ENCODE peak calls at places on chromosomes 6 and 20, in nine cellular contexts. V is GM12878, R is GM12892, T is suprapubic skin, E is GM12891, A is upper lobe of left lung, S is HepG2, U is stomach, X is sigmoid colon. D is an unnamed sample.

GRCh38 chr20:43748274-43748673 is 21.5 kb upstream of the GTSF1L start:
- DNase-seq in V (no peak), R (no peak), T (no peak), E (no peak), A (no peak), S (no peak), U (no peak), X (no peak), D (no peak)

GRCh38 chr6:103707596-103708325 is 1152.0 kb downstream of the HACE1 start:
- DNase-seq in V (no peak), R (no peak), T (no peak), E (no peak), A (no peak), S (no peak), U (no peak), X (no peak), D (no peak)

GRCh38 chr20:33437141-33437911 is 6.2 kb downstream of the SNTA1 start:
- DNase-seq in V (no peak), R (no peak), T (no peak), E (no peak), A (no peak), S (no peak), U (no peak), X (no peak), D (no peak)

GRCh38 chr6:93964296-93964695 is 544.9 kb upstream of the EPHA7 start:
- DNase-seq in V (no peak), R (no peak), T (no peak), E (no peak), A (no peak), S (no peak), U (no peak), X (no peak), D (no peak)

GRCh38 chr20:32780749-32781402 is 18.7 kb downstream of the DNMT3B start:
- DNase-seq in V (no peak), R (no peak), T (no peak), E (no peak), A (no peak), S (no peak), U (no peak), X (no peak), D (no peak)

GRCh38 chr6:144286503-144287393 is 1.6 kb downstream of the UTRN start:
- DNase-seq in V (no peak), R (no peak), T (peak), E (no peak), A (peak), S (peak), U (peak), X (peak), D (peak)

GRCh38 chr20:35974256-35974655 is 5.9 kb downstream of the CNBD2 start:
- DNase-seq in V (no peak), R (no peak), T (no peak), E (no peak), A (no peak), S (no peak), U (no peak), X (no peak), D (no peak)

GRCh38 chr20:10715035-10715434 is 41.2 kb upstream of the JAG1 start:
- DNase-seq in V (no peak), R (no peak), T (no peak), E (no peak), A (no peak), S (peak), U (no peak), X (no peak), D (no peak)

GRCh38 chr6:50791900-50792508 is 26.7 kb upstream of the TFAP2B start:
- DNase-seq in V (no peak), R (no peak), T (no peak), E (no peak), A (no peak), S (peak), U (no peak), X (no peak), D (no peak)

GRCh38 chr6:160106010-160106409 is 15.6 kb upstream of the SLC22A1 start:
- DNase-seq in V (no peak), R (no peak), T (no peak), E (no peak), A (no peak), S (no peak), U (no peak), X (no peak), D (no peak)

GRCh38 chr6:26195376-26195923 is 108.2 kb downstream of the HFE start:
- DNase-seq in V (peak), R (no peak), T (peak), E (no peak), A (peak), S (peak), U (peak), X (peak), D (peak)
- TF ChIP-seq POLR2A in V (peak), R (peak), T (no peak), E (peak), A (peak), S (peak), U (no peak), X (peak), D (no peak)

DNA sequence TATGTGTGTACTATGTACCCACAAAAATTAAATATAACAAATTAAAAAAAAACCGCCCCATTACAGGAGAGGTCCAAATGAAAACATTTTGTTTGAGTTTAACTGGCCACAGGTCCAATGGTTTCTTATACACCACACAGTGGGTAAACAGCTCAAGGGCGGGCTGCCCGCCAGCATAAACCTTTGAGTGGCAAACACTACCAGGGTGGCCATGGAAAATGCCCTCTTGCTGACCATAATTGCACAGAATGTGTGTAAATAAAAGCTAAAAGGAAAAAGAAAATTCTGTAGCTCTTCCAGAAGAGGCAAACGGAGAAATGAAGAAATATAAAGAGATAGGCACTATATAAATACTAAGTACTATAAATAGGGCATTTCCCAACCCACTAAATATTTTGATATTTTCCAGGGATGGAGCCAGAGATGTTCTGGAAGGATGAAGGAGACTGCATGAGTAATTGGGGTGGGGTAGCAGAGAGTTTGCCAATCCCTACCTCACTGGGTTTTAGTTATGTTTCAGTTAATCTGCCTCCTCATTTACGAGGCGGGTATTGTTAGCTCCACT is 1.1 kb upstream of the CDC5L start:
- DNase-seq in V (no peak), R (no peak), T (peak), E (no peak), A (peak), S (no peak), U (peak), X (peak), D (no peak)
- TF ChIP-seq POLR2AphosphoS5 in V (no peak), R (no peak), T (no peak), E (no peak), A (no peak), S (no peak), U (no peak), X (peak), D (no peak)

DNA sequence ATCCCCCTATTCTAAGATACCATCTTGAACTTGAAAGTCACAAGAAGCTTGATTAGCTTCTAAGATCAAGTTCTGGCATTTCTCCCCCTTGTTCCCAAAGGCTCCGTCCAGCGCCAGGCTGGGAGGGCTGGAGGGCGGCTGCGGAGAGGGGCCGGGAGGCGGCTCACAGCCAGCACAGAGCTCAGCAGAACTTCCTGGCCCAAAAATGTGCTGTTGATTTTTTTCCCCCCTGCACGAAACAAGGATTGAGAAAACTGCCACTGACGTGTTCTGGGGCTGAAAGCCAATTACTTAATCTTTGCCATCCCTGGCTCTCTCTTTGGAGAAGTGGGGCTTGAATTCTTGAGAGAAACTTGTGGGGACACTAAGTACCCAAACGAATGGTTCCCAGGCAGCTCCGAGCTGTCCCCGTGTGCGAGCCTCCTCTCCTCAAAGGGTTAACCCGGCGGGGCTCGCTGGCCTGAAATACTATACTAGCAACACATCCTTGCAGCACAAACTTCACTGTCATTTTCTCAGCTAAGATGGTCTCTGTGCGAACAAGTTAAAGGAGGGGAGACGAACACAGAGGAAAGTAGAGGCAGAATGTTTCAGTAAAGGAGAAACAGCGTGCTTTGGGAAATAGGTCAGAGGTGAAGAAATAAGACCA is 454 bp downstream of the TRAF3IP2 start:
- DNase-seq in V (no peak), R (peak), T (peak), E (peak), A (peak), S (no peak), U (peak), X (peak), D (peak)
- TF ChIP-seq POLR2A in V (no peak), R (no peak), T (no peak), E (no peak), A (peak), S (no peak), U (no peak), X (peak), D (no peak)

GRCh38 chr6:9646346-9647042 is 768.4 kb downstream of the TFAP2A start:
- DNase-seq in V (no peak), R (no peak), T (no peak), E (no peak), A (peak), S (no peak), U (no peak), X (no peak), D (peak)
- TF ChIP-seq POLR2AphosphoS5 in V (no peak), R (no peak), T (no peak), E (no peak), A (peak), S (no peak), U (no peak), X (no peak), D (no peak)

DNA sequence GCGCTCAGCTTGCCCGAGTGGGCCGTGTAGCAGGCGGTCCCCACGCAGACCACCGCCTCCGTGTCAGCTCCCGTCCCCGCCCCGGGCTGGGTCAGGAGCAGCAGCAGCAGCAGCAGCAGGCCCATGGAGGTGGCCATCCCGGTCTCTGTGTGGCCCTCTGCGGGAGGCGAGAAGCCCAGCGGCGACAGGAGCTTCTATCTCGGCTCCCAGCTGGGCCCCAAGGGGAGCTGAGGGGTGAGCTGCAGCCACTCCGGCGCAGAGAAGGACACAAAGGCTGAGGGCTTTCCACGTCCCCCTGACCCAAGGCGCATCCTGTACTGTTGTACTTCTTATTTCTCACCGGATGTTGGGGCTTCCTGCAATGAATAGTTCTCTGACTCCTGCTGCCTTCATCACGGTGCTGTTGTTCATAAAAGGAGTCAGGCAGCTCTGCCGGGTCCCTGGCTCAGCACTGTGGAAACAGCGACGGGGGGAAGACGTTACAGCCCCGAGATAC is at the start of gene CD93:
- DNase-seq in V (no peak), R (peak), T (no peak), E (peak), A (peak), S (no peak), U (no peak), X (no peak), D (no peak)
- TF ChIP-seq POLR2A in V (no peak), R (peak), T (no peak), E (no peak), A (peak), S (no peak), U (no peak), X (peak), D (no peak)

GRCh38 chr6:37168809-37169457 is 1.0 kb upstream of the PIM1 start:
- DNase-seq in V (no peak), R (no peak), T (no peak), E (no peak), A (no peak), S (no peak), U (no peak), X (no peak), D (no peak)
- TF ChIP-seq POLR2AphosphoS5 in V (no peak), R (no peak), T (no peak), E (no peak), A (no peak), S (no peak), U (no peak), X (peak), D (no peak)

GRCh38 chr6:26031151-26031594 is 56.1 kb upstream of the HFE start:
- DNase-seq in V (no peak), R (no peak), T (no peak), E (no peak), A (no peak), S (no peak), U (no peak), X (no peak), D (no peak)
- TF ChIP-seq POLR2A in V (no peak), R (no peak), T (no peak), E (peak), A (no peak), S (peak), U (no peak), X (no peak), D (no peak)

GRCh38 chr20:62925420-62926228 is 681 bp downstream of the DIDO1 start:
- DNase-seq in V (no peak), R (peak), T (no peak), E (no peak), A (peak), S (no peak), U (peak), X (no peak), D (no peak)
- TF ChIP-seq POLR2AphosphoS5 in V (peak), R (no peak), T (no peak), E (no peak), A (no peak), S (no peak), U (no peak), X (no peak), D (no peak)

GRCh38 chr6:165895421-165896165 is 232.6 kb upstream of the PDE10A start:
- DNase-seq in V (no peak), R (no peak), T (no peak), E (no peak), A (no peak), S (no peak), U (no peak), X (no peak), D (no peak)
- TF ChIP-seq POLR2A in V (no peak), R (no peak), T (no peak), E (no peak), A (no peak), S (no peak), U (no peak), X (no peak), D (no peak)

DNA sequence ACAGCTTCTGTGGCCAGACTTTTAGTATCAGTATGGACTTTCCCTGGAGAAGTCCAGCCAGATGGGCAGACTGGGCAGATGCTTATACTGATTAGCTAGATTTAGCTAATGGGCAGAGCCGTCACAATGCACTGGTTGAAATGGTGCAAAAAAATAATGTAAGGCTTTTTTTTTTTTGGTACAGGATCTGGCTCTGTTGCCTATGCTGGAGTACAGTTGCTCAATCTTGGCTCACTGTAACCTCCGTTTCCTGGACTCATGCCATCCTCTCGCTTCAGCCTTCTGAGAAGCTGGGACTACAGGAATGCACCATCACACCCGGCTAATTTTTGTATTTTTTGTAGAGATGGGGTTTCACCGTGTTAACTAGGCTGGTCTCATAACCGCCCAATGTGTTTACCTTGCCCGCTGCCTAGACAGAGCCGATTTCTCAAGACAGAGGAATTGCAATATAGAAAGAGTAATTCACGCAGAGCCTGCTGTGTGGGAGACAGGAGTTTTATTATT is 16.4 kb upstream of the KIFC1 start:
- DNase-seq in V (no peak), R (no peak), T (peak), E (no peak), A (peak), S (no peak), U (peak), X (peak), D (peak)
- TF ChIP-seq POLR2AphosphoS5 in V (no peak), R (no peak), T (peak), E (no peak), A (no peak), S (no peak), U (no peak), X (peak), D (no peak)

D was measured in breast epithelium.